ENCODE peak calls at places on chromosomes 2 and 18, in five cellular contexts. One of them, this sample, is unnamed.

GRCh38 chr2:157261199-157261782 is 3.8 kb downstream of the GALNT5 start:
- DNase-seq in spleen: no peak
- DNase-seq in transverse colon: peak; percentile 68
- DNase-seq in RWPE1: peak; percentile 70
- DNase-seq in endothelial cell: no peak
- DNase-seq in this sample: peak; percentile 19

GRCh38 chr18:71583291-71583690 is 960.9 kb downstream of the CBLN2 start:
- DNase-seq in RWPE1: no peak
- DNase-seq in endothelial cell: no peak
- DNase-seq in spleen: no peak
- DNase-seq in transverse colon: no peak
- DNase-seq in this sample: no peak

GRCh38 chr2:186603208-186603765 is 13.4 kb downstream of the ITGAV start:
- DNase-seq in RWPE1: no peak
- DNase-seq in spleen: no peak
- DNase-seq in transverse colon: no peak
- DNase-seq in endothelial cell: no peak
- DNase-seq in this sample: no peak

GRCh38 chr2:134259571-134259970 is 5.7 kb downstream of the MGAT5 start:
- DNase-seq in spleen: no peak
- DNase-seq in RWPE1: no peak
- DNase-seq in endothelial cell: no peak
- DNase-seq in transverse colon: no peak
- DNase-seq in this sample: no peak

GRCh38 chr2:233081731-233082221 is 21.6 kb downstream of the INPP5D start:
- DNase-seq in endothelial cell: no peak
- DNase-seq in spleen: no peak
- DNase-seq in RWPE1: no peak
- DNase-seq in transverse colon: no peak
- DNase-seq in this sample: no peak

GRCh38 chr2:129711816-129712420 is 267.5 kb upstream of the RAB6C start:
- DNase-seq in RWPE1: no peak
- DNase-seq in endothelial cell: no peak
- DNase-seq in transverse colon: no peak
- DNase-seq in spleen: no peak
- DNase-seq in this sample: no peak

GRCh38 chr2:187842978-187843847 is 289.0 kb upstream of the TFPI start:
- DNase-seq in endothelial cell: peak; percentile 19
- DNase-seq in transverse colon: no peak
- DNase-seq in RWPE1: peak; percentile 25
- DNase-seq in spleen: no peak
- DNase-seq in this sample: peak; percentile 17

GRCh38 chr2:147989809-147990403 is 30.6 kb downstream of the ORC4 start:
- DNase-seq in RWPE1: peak; percentile 67
- DNase-seq in endothelial cell: no peak
- DNase-seq in spleen: no peak
- DNase-seq in transverse colon: no peak
- DNase-seq in this sample: peak; percentile 62

GRCh38 chr18:58529714-58530354 is 99.1 kb downstream of the ALPK2 start:
- DNase-seq in endothelial cell: peak; percentile 71
- DNase-seq in transverse colon: peak; percentile 71
- DNase-seq in spleen: peak; percentile 84
- DNase-seq in RWPE1: peak; percentile 34
- DNase-seq in this sample: peak; percentile 63

GRCh38 chr2:84807063-84807485 is 73.8 kb downstream of the TRABD2A start:
- DNase-seq in spleen: no peak
- DNase-seq in endothelial cell: no peak
- DNase-seq in RWPE1: peak; percentile 64
- DNase-seq in transverse colon: peak; percentile 20
- DNase-seq in this sample: no peak

GRCh38 chr2:46356993-46357392 is 59.8 kb downstream of the EPAS1 start:
- DNase-seq in spleen: no peak
- DNase-seq in transverse colon: no peak
- DNase-seq in RWPE1: no peak
- DNase-seq in endothelial cell: no peak
- DNase-seq in this sample: no peak

GRCh38 chr2:23430263-23430662 is 45.3 kb downstream of the KLHL29 start:
- DNase-seq in transverse colon: no peak
- DNase-seq in spleen: peak; percentile 24
- DNase-seq in endothelial cell: no peak
- DNase-seq in RWPE1: no peak
- DNase-seq in this sample: no peak

GRCh38 chr18:2173464-2173863 is 397.8 kb downstream of the METTL4 start:
- DNase-seq in endothelial cell: no peak
- DNase-seq in transverse colon: no peak
- DNase-seq in RWPE1: peak; percentile 40
- DNase-seq in spleen: no peak
- DNase-seq in this sample: no peak

GRCh38 chr2:106551466-106552130 is 64.4 kb downstream of the CD8B2 start:
- DNase-seq in RWPE1: no peak
- DNase-seq in spleen: no peak
- DNase-seq in endothelial cell: no peak
- DNase-seq in transverse colon: no peak
- DNase-seq in this sample: no peak

GRCh38 chr2:141186413-141187062 is 944.3 kb downstream of the LRP1B start:
- DNase-seq in endothelial cell: no peak
- DNase-seq in transverse colon: no peak
- DNase-seq in spleen: no peak
- DNase-seq in RWPE1: no peak
- DNase-seq in this sample: no peak

GRCh38 chr2:70697603-70698383 is 70.2 kb downstream of the ADD2 start:
- DNase-seq in spleen: peak; percentile 29
- DNase-seq in endothelial cell: no peak
- DNase-seq in transverse colon: no peak
- DNase-seq in RWPE1: no peak
- DNase-seq in this sample: no peak

GRCh38 chr2:238910751-238911351 is 63.0 kb downstream of the TWIST2 start:
- DNase-seq in spleen: no peak
- DNase-seq in RWPE1: peak; percentile 73
- DNase-seq in transverse colon: no peak
- DNase-seq in endothelial cell: no peak
- DNase-seq in this sample: no peak

GRCh38 chr2:64105676-64106461 is 38.4 kb downstream of the PELI1 start:
- DNase-seq in spleen: no peak
- DNase-seq in endothelial cell: no peak
- DNase-seq in RWPE1: no peak
- DNase-seq in transverse colon: peak; percentile 36
- DNase-seq in this sample: no peak

GRCh38 chr2:198259496-198259895 is 455.1 kb downstream of the PLCL1 start:
- DNase-seq in transverse colon: no peak
- DNase-seq in endothelial cell: no peak
- DNase-seq in spleen: no peak
- DNase-seq in RWPE1: no peak
- DNase-seq in this sample: no peak

GRCh38 chr2:232628466-232629200 is 4.8 kb upstream of the EFHD1 start:
- DNase-seq in endothelial cell: no peak
- DNase-seq in transverse colon: no peak
- DNase-seq in spleen: no peak
- DNase-seq in RWPE1: no peak
- DNase-seq in this sample: no peak

GRCh38 chr18:40911582-40912254 is 1043.3 kb upstream of the PIK3C3 start:
- DNase-seq in endothelial cell: no peak
- DNase-seq in spleen: no peak
- DNase-seq in RWPE1: no peak
- DNase-seq in transverse colon: no peak
- DNase-seq in this sample: no peak

GRCh38 chr2:18518116-18519111 is 42.0 kb downstream of the RDH14 start:
- DNase-seq in spleen: no peak
- DNase-seq in endothelial cell: no peak
- DNase-seq in transverse colon: no peak
- DNase-seq in RWPE1: peak; percentile 9
- DNase-seq in this sample: no peak

GRCh38 chr2:18510775-18511174 is 49.7 kb downstream of the RDH14 start:
- DNase-seq in RWPE1: no peak
- DNase-seq in spleen: no peak
- DNase-seq in endothelial cell: no peak
- DNase-seq in transverse colon: no peak
- DNase-seq in this sample: no peak

GRCh38 chr2:18516112-18516511 is 44.3 kb downstream of the RDH14 start:
- DNase-seq in spleen: no peak
- DNase-seq in transverse colon: no peak
- DNase-seq in endothelial cell: no peak
- DNase-seq in RWPE1: no peak
- DNase-seq in this sample: no peak

GRCh38 chr2:18519991-18520604 is 40.4 kb downstream of the RDH14 start:
- DNase-seq in transverse colon: no peak
- DNase-seq in endothelial cell: no peak
- DNase-seq in RWPE1: no peak
- DNase-seq in spleen: no peak
- DNase-seq in this sample: no peak

GRCh38 chr2:18514838-18515461 is 45.5 kb downstream of the RDH14 start:
- DNase-seq in endothelial cell: no peak
- DNase-seq in spleen: no peak
- DNase-seq in RWPE1: no peak
- DNase-seq in transverse colon: no peak
- DNase-seq in this sample: no peak
- TF ChIP-seq CTCF in endothelial cell: no peak
- TF ChIP-seq CTCF in spleen: no peak
- TF ChIP-seq CTCF in RWPE1: no peak
- TF ChIP-seq CTCF in transverse colon: no peak
- TF ChIP-seq CTCF in this sample: no peak

GRCh38 chr18:31206064-31206463 is 43.4 kb upstream of the DSC1 start:
- DNase-seq in RWPE1: no peak
- DNase-seq in transverse colon: no peak
- DNase-seq in spleen: no peak
- DNase-seq in endothelial cell: no peak
- DNase-seq in this sample: no peak

GRCh38 chr18:31204833-31205232 is 42.2 kb upstream of the DSC1 start:
- DNase-seq in spleen: no peak
- DNase-seq in endothelial cell: no peak
- DNase-seq in RWPE1: no peak
- DNase-seq in transverse colon: peak; percentile 32
- DNase-seq in this sample: no peak

GRCh38 chr18:31209041-31209440 is 46.4 kb upstream of the DSC1 start:
- DNase-seq in endothelial cell: no peak
- DNase-seq in spleen: no peak
- DNase-seq in transverse colon: no peak
- DNase-seq in RWPE1: no peak
- DNase-seq in this sample: no peak

GRCh38 chr18:31205273-31205672 is 42.6 kb upstream of the DSC1 start:
- DNase-seq in endothelial cell: no peak
- DNase-seq in spleen: no peak
- DNase-seq in transverse colon: no peak
- DNase-seq in RWPE1: no peak
- DNase-seq in this sample: no peak

DNA sequence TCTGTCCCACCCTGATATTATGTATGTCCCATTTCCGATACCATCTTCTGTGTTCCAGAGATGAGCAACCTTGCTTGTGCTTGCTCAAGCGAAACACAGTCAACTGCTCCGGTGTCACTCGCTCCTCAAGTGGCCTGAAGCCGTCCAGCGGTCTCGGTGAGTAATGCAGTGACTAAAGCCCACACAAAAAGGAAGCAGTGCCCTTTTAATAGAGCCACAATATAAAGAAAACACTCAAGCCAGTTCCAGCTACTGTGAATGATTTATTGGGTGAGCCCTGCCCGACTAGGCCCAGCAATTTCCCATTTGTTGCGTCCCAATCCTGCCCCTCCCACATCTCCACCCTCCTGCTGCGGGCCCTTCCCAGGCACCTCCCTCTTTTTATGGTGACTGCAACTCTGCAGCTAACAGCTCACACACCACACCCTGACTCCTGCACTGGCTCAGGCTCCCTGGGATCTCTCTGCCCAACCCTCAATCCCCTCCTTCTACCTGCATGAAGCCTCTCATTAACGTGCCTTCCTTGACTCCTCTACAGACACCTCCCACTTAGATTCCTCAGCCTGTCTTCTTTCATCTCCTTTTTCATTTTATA is 44.2 kb upstream of the DSC1 start:
- DNase-seq in spleen: no peak
- DNase-seq in transverse colon: peak; percentile 91
- DNase-seq in endothelial cell: no peak
- DNase-seq in RWPE1: peak; percentile 67
- DNase-seq in this sample: peak; percentile 55
- TF ChIP-seq CTCF in spleen: no peak
- TF ChIP-seq CTCF in transverse colon: peak; percentile 46
- TF ChIP-seq CTCF in endothelial cell: no peak
- TF ChIP-seq CTCF in RWPE1: peak; percentile 46
- TF ChIP-seq CTCF in this sample: no peak

GRCh38 chr2:16635796-16636699 is 29.6 kb downstream of the CYRIA start:
- DNase-seq in endothelial cell: no peak
- DNase-seq in transverse colon: no peak
- DNase-seq in spleen: no peak
- DNase-seq in RWPE1: no peak
- DNase-seq in this sample: no peak
- TF ChIP-seq CTCF in endothelial cell: no peak
- TF ChIP-seq CTCF in transverse colon: no peak
- TF ChIP-seq CTCF in spleen: no peak
- TF ChIP-seq CTCF in RWPE1: no peak
- TF ChIP-seq CTCF in this sample: no peak

DNA sequence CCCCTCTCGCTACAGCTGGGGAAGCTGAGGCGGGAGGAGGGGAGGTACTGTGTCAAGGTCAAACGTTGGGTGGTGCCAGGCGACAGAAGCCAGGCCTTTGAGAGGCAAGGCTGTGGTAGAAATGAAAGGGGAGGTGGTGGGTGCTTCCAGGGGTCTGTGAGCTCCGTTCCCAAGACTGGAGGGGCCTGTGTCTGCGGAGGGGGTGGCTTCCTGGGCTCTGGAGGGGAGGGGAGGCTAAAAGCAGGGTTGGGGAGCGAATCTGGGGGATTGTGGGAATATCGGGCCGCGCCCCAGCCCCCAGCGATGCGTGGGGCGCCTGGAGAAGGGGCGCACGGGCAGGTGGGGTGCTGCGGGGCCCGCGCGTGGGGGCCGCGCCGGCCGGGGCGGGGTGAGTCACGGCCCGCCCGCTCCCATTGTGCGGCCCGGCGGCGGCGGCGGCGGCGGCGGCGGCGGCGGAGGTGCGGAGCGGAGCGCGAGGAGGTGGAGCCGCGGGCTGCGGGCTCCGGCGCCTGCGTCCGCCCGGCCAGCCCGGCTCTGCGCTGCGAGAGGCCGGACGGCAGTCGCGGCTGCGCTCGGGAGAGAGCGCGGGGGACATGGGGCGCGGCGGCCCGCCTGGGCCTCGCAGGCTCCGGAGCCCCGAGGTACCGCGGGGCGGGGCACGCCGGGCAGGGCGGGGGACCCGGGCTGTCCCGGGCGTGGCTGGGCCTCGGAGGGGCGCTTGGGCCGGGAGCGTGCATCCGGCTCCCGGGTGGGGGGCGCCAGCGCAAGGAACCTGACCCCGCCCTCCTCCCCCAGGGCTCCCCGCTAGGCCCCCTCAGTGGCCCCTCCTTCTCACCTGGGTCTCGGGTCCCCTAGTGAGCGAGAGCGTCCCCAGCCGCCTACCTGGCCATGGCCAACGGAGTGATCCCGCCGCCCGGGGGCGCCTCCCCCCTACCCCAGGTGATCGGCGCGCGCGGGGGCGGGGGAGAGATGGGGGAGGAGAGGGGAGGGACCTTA is at the start of gene SLC4A3:
- DNase-seq in endothelial cell: peak; percentile 36
- DNase-seq in RWPE1: peak; percentile 53
- DNase-seq in spleen: peak; percentile 73
- DNase-seq in transverse colon: no peak
- DNase-seq in this sample: no peak
- TF ChIP-seq CTCF in endothelial cell: no peak
- TF ChIP-seq CTCF in RWPE1: no peak
- TF ChIP-seq CTCF in spleen: no peak
- TF ChIP-seq CTCF in transverse colon: no peak
- TF ChIP-seq CTCF in this sample: no peak

GRCh38 chr2:219278655-219279150 is 463 bp upstream of the DNAJB2 start:
- DNase-seq in transverse colon: no peak
- DNase-seq in endothelial cell: no peak
- DNase-seq in spleen: no peak
- DNase-seq in RWPE1: no peak
- DNase-seq in this sample: no peak
- TF ChIP-seq CTCF in transverse colon: no peak
- TF ChIP-seq CTCF in endothelial cell: no peak
- TF ChIP-seq CTCF in spleen: no peak
- TF ChIP-seq CTCF in RWPE1: no peak
- TF ChIP-seq CTCF in this sample: no peak

This sample was measured in GM10248.